ENCODE peak calls at places on chromosomes 4 and X, in six cellular contexts. L, M, A, F, U and W are unnamed samples.
A peak's percentile ranks its signal among the peaks of the same experiment; 100 is the strongest.

GRCh38 chr4:140238353-140239041 is 84.5 kb upstream of the MAML3 start:
- DNase-seq in L (peak; percentile 61), M (no peak), A (no peak), F (peak; percentile 85), U (peak; percentile 94), W (no peak)

GRCh38 chr4:107825072-107825789 is 499 bp downstream of the SGMS2 start:
- DNase-seq in L (peak; percentile 64), M (no peak), A (no peak), F (no peak), U (peak; percentile 78), W (peak; percentile 43)

GRCh38 chr4:8817081-8817812 is 54.4 kb downstream of the HMX1 start:
- DNase-seq in L (no peak), M (no peak), A (no peak), F (no peak), U (no peak), W (no peak)

GRCh38 chr4:92175250-92175649 is 128.5 kb upstream of the GRID2 start:
- DNase-seq in L (peak; percentile 74), M (no peak), A (no peak), F (no peak), U (no peak), W (no peak)

GRCh38 chrX:153578200-153578835 is 20.6 kb downstream of the CCNQ start:
- DNase-seq in L (peak; percentile 56), M (no peak), A (no peak), F (no peak), U (no peak), W (no peak)

GRCh38 chr4:113845138-113845537 is 83.6 kb upstream of the CAMK2D start:
- DNase-seq in L (no peak), M (no peak), A (no peak), F (peak; percentile 68), U (no peak), W (no peak)

GRCh38 chr4:127623755-127624087 is 9.0 kb upstream of the INTU start:
- DNase-seq in L (peak; percentile 20), M (no peak), A (no peak), F (no peak), U (peak; percentile 46), W (no peak)

GRCh38 chrX:124098089-124098488 is 136.6 kb downstream of the STAG2 start:
- DNase-seq in L (peak; percentile 27), M (peak; percentile 52), A (no peak), F (peak; percentile 71), U (peak; percentile 59), W (no peak)

GRCh38 chrX:63784902-63785692 is at the start of gene ARHGEF9:
- DNase-seq in L (peak; percentile 76), M (no peak), A (no peak), F (no peak), U (peak; percentile 32), W (no peak)

GRCh38 chr4:94591289-94591688 is 139.5 kb downstream of the PDLIM5 start:
- DNase-seq in L (no peak), M (no peak), A (no peak), F (no peak), U (no peak), W (no peak)

GRCh38 chr4:150265806-150266205 is 187.6 kb downstream of the DCLK2 start:
- DNase-seq in L (no peak), M (no peak), A (no peak), F (no peak), U (no peak), W (no peak)

GRCh38 chr4:80767944-80768343 is 262.6 kb upstream of the BMP3 start:
- DNase-seq in L (no peak), M (no peak), A (no peak), F (no peak), U (peak; percentile 39), W (no peak)

GRCh38 chrX:112614640-112615039 is 65.1 kb downstream of the LHFPL1 start:
- DNase-seq in L (peak; percentile 68), M (no peak), A (no peak), F (no peak), U (peak; percentile 53), W (no peak)

GRCh38 chr4:141350122-141350904 is 129.6 kb downstream of the ZNF330 start:
- DNase-seq in L (no peak), M (no peak), A (no peak), F (no peak), U (peak; percentile 88), W (no peak)

GRCh38 chrX:69031181-69031580 is 134.1 kb downstream of the PJA1 start:
- DNase-seq in L (peak; percentile 40), M (no peak), A (peak; percentile 10), F (no peak), U (no peak), W (no peak)

GRCh38 chr4:75745192-75745591 is 20.8 kb downstream of the USO1 start:
- DNase-seq in L (no peak), M (no peak), A (no peak), F (no peak), U (peak; percentile 87), W (peak; percentile 51)

GRCh38 chrX:109261279-109261678 is 220.6 kb downstream of the GUCY2F start:
- DNase-seq in L (no peak), M (no peak), A (no peak), F (no peak), U (no peak), W (no peak)

GRCh38 chrX:78658851-78659744 is at the start of gene RTL3:
- DNase-seq in L (no peak), M (no peak), A (no peak), F (no peak), U (peak; percentile 83), W (no peak)

GRCh38 chr4:5572751-5573150 is 135.6 kb downstream of the EVC2 start:
- DNase-seq in L (no peak), M (no peak), A (no peak), F (no peak), U (no peak), W (no peak)

GRCh38 chrX:20397587-20397986 is 130.9 kb upstream of the RPS6KA3 start:
- DNase-seq in L (peak; percentile 3), M (no peak), A (no peak), F (no peak), U (no peak), W (no peak)

GRCh38 chr4:115108850-115109249 is 4.6 kb downstream of the NDST4 start:
- DNase-seq in L (no peak), M (no peak), A (no peak), F (no peak), U (no peak), W (no peak)

GRCh38 chr4:173370130-173370476 is 651 bp upstream of the SAP30 start:
- DNase-seq in L (no peak), M (no peak), A (no peak), F (peak; percentile 58), U (no peak), W (no peak)

GRCh38 chrX:46446727-46447378 is 98.4 kb downstream of the ZNF674 start:
- DNase-seq in L (peak; percentile 88), M (peak; percentile 78), A (peak; percentile 37), F (peak; percentile 95), U (peak; percentile 78), W (peak; percentile 73)

GRCh38 chr4:17597517-17597916 is 16.9 kb upstream of the MED28 start:
- DNase-seq in L (peak; percentile 18), M (no peak), A (no peak), F (no peak), U (peak; percentile 23), W (peak; percentile 26)

GRCh38 chrX:112512509-112512908 is 167.2 kb downstream of the LHFPL1 start:
- DNase-seq in L (peak; percentile 45), M (no peak), A (peak; percentile 0), F (no peak), U (no peak), W (no peak)

GRCh38 chrX:68261060-68261672 is 172.1 kb downstream of the OPHN1 start:
- DNase-seq in L (no peak), M (no peak), A (no peak), F (no peak), U (peak; percentile 45), W (no peak)

GRCh38 chr4:76585897-76586360 is 150.9 kb downstream of the SHROOM3 start:
- DNase-seq in L (peak; percentile 96), M (peak; percentile 91), A (peak; percentile 81), F (no peak), U (peak; percentile 53), W (peak; percentile 83)

GRCh38 chr4:87209696-87210095 is 10.7 kb downstream of the KLHL8 start:
- DNase-seq in L (no peak), M (no peak), A (no peak), F (peak; percentile 86), U (peak; percentile 66), W (no peak)

GRCh38 chrX:1424452-1424851 is 28.3 kb downstream of the ASMTL start:
- DNase-seq in L (no peak), M (no peak), A (no peak), F (no peak), U (no peak), W (no peak)
- H3K27ac ChIP-seq in L (no peak overlapping the region), M (no peak overlapping the region), A (no peak overlapping the region), F (no peak overlapping the region), U (no peak overlapping the region), W (no peak overlapping the region)

GRCh38 chrX:132331000-132331399 is 111.8 kb upstream of the RAP2C start:
- DNase-seq in L (no peak), M (peak; percentile 11), A (no peak), F (no peak), U (no peak), W (no peak)
- H3K9me2 ChIP-seq in L (no peaks in the 10 kb centered on the region), M (no peaks in the 10 kb centered on the region), A (no peaks in the 10 kb centered on the region), F (no peaks in the 10 kb centered on the region), U (no peaks in the 10 kb centered on the region), W (no peaks in the 10 kb centered on the region)

GRCh38 chrX:115348440-115349225 is 59.1 kb downstream of the LUZP4 start:
- DNase-seq in L (no peak), M (no peak), A (no peak), F (no peak), U (no peak), W (no peak)

GRCh38 chrX:115345654-115346014 is 56.1 kb downstream of the LUZP4 start:
- DNase-seq in L (no peak), M (no peak), A (no peak), F (no peak), U (no peak), W (no peak)

GRCh38 chrX:115344885-115345653 is 55.6 kb downstream of the LUZP4 start:
- DNase-seq in L (peak; percentile 55), M (peak; percentile 26), A (peak; percentile 29), F (no peak), U (peak; percentile 93), W (peak; percentile 87)

GRCh38 chrX:115356369-115356768 is 66.9 kb downstream of the LUZP4 start:
- DNase-seq in L (no peak), M (no peak), A (no peak), F (no peak), U (no peak), W (no peak)

DNA sequence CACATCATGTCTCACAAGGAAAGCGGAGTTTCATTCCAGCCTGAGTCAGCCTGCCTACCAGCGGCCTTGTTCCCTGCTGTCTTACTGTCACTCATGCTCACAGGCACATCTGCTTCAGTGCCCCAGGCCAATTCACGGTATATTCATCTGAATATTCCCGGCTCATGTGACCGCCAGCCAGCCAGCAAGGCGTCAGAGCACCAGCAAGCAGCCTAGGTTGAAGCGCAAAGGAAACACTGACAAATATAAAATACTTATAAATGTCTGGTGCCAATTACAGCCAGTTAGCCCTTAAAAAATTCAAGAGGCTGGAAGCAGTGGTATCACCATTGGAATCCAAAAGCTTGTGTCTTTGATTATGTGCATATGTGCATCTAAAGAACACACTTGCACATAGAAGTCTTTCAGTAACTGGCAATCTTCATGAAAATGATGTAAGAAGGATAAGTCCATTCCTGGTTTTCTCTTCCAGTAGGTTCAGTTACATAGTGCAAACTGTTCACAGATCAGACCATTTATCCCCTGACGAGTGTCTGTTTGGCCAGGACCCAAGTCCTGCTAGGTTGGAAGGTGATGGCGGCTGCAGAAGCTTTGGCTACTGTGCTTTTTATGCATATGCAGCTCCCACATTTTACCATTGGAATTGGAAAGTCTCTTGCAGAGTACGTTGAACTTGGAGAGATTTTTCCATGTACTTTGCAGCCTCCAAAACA is 61.3 kb downstream of the LUZP4 start:
- DNase-seq in L (no peak), M (no peak), A (no peak), F (no peak), U (peak; percentile 78), W (no peak)
- H3K27ac ChIP-seq in L (no peak overlapping the region), M (no peak overlapping the region), A (no peak overlapping the region), F (no peak overlapping the region), U (peak overlapping the region; percentile 46), W (no peak overlapping the region)

GRCh38 chrX:86747091-86747490 is 598.8 kb downstream of the DACH2 start:
- DNase-seq in L (no peak), M (no peak), A (no peak), F (no peak), U (no peak), W (no peak)
- H3K9me2 ChIP-seq in L (no peaks in the 10 kb centered on the region), M (no peaks in the 10 kb centered on the region), A (no peaks in the 10 kb centered on the region), F (no peaks in the 10 kb centered on the region), U (no peaks in the 10 kb centered on the region), W (no peaks in the 10 kb centered on the region)